ENCODE peak calls at places on chromosomes 7 and 10, in eight cellular contexts. R is colonic mucosa, U is mammary epithelial cell, D is psoas muscle, A is neural progenitor cell, S is WERI-Rb-1, F is mesenchymal stem cell, B is adrenal gland. L is an unnamed sample.
A peak's percentile ranks its signal among the peaks of the same experiment; 100 is the strongest.

GRCh38 chr7:117127585-117128168 is 174.4 kb downstream of the ST7 start:
- DNase-seq in R (peak; percentile 60), U (peak; percentile 31), D (no peak), A (peak; percentile 46), S (peak; percentile 17), F (peak; percentile 72), B (peak; percentile 38), L (peak; percentile 72)

GRCh38 chr10:90138844-90139243 is 437.5 kb downstream of the KIF20B start:
- DNase-seq in R (no peak), U (no peak), D (no peak), A (peak; percentile 20), S (no peak), F (peak; percentile 11), B (no peak), L (peak; percentile 14)

GRCh38 chr7:81234896-81235295 is 316.0 kb upstream of the SEMA3C start:
- DNase-seq in R (no peak), U (peak; percentile 17), D (no peak), A (no peak), S (no peak), F (peak; percentile 18), B (no peak), L (no peak)

GRCh38 chr7:77200542-77200941 is 923 bp upstream of the FGL2 start:
- DNase-seq in R (no peak), U (no peak), D (no peak), A (no peak), S (no peak), F (no peak), B (no peak), L (no peak)

GRCh38 chr10:101611096-101611495 is 23.0 kb downstream of the DPCD start:
- DNase-seq in R (no peak), U (no peak), D (no peak), A (no peak), S (no peak), F (no peak), B (no peak), L (no peak)

GRCh38 chr7:28903779-28904538 is 54.2 kb downstream of the TRIL start:
- DNase-seq in R (no peak), U (no peak), D (no peak), A (no peak), S (no peak), F (no peak), B (no peak), L (no peak)

GRCh38 chr10:98404571-98405396 is 10.2 kb downstream of the PYROXD2 start:
- DNase-seq in R (no peak), U (peak; percentile 60), D (no peak), A (no peak), S (no peak), F (peak; percentile 51), B (no peak), L (no peak)

GRCh38 chr7:131057015-131057518 is 270.6 kb upstream of the MKLN1 start:
- DNase-seq in R (peak; percentile 45), U (peak; percentile 45), D (no peak), A (no peak), S (no peak), F (peak; percentile 92), B (no peak), L (peak; percentile 76)

GRCh38 chr10:75032119-75032518 is 79.3 kb upstream of the SAMD8 start:
- DNase-seq in R (no peak), U (no peak), D (no peak), A (no peak), S (no peak), F (no peak), B (no peak), L (no peak)

GRCh38 chr10:75029874-75030273 is 81.6 kb upstream of the SAMD8 start:
- DNase-seq in R (no peak), U (no peak), D (no peak), A (no peak), S (no peak), F (peak; percentile 82), B (no peak), L (no peak)

GRCh38 chr10:75028748-75029147 is 82.7 kb upstream of the SAMD8 start:
- DNase-seq in R (no peak), U (no peak), D (no peak), A (no peak), S (no peak), F (no peak), B (no peak), L (no peak)

GRCh38 chr10:75030371-75030770 is 81.1 kb upstream of the SAMD8 start:
- DNase-seq in R (no peak), U (no peak), D (no peak), A (no peak), S (no peak), F (no peak), B (no peak), L (no peak)

GRCh38 chr10:75029420-75029819 is 82.0 kb upstream of the SAMD8 start:
- DNase-seq in R (no peak), U (no peak), D (no peak), A (no peak), S (no peak), F (no peak), B (no peak), L (no peak)
- H3K27ac ChIP-seq in R (no peak overlapping the region), U (no peak overlapping the region), D (no peak overlapping the region), A (no peak overlapping the region), S (no peak overlapping the region), F (no peak overlapping the region), B (no peak overlapping the region), L (no peak overlapping the region)

GRCh38 chr10:31758495-31758894 is 170.1 kb downstream of the ARHGAP12 start:
- DNase-seq in R (no peak), U (no peak), D (no peak), A (no peak), S (no peak), F (no peak), B (no peak), L (peak; percentile 22)

GRCh38 chr10:31756131-31757119 is 172.2 kb downstream of the ARHGAP12 start:
- DNase-seq in R (no peak), U (no peak), D (no peak), A (no peak), S (no peak), F (no peak), B (peak; percentile 19), L (no peak)

GRCh38 chr10:31757374-31757773 is 171.3 kb downstream of the ARHGAP12 start:
- DNase-seq in R (no peak), U (no peak), D (peak; percentile 71), A (no peak), S (no peak), F (no peak), B (peak; percentile 73), L (peak; percentile 29)

GRCh38 chr10:31759124-31759798 is 169.4 kb downstream of the ARHGAP12 start:
- DNase-seq in R (peak; percentile 83), U (no peak), D (peak; percentile 71), A (peak; percentile 74), S (peak; percentile 12), F (peak; percentile 72), B (peak; percentile 90), L (peak; percentile 82)

DNA sequence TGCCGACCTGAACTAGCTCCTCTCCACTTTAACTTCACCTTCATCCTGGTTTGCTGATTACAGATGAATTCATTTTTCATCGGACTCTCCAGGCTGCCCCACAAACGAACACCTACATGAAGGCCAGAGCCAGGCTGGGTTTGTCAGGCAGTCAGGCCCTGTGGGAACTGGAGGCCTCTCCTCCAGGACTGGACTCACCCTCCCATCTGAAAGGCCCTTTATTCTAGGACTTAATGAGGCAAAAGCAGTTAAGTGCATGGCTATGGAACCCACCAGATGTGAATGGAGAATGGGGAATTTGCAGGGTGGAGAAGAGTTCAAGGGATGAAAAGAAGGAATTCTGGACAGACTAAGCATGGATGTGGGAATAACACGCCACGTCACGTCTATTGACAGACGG is 170.8 kb downstream of the ARHGAP12 start:
- DNase-seq in R (no peak), U (no peak), D (no peak), A (peak; percentile 74), S (no peak), F (no peak), B (no peak), L (no peak)
- H3K27ac ChIP-seq in R (peak overlapping the region; percentile 10), U (no peak overlapping the region), D (peak overlapping the region; percentile 98), A (no peak overlapping the region), S (no peak overlapping the region), F (no peak overlapping the region), B (no peak overlapping the region), L (peak overlapping the region; percentile 96)

GRCh38 chr10:60708666-60709065 is 69.6 kb upstream of the CDK1 start:
- DNase-seq in R (no peak), U (no peak), D (no peak), A (no peak), S (no peak), F (no peak), B (no peak), L (no peak)

GRCh38 chr10:60704480-60704879 is 73.8 kb upstream of the CDK1 start:
- DNase-seq in R (no peak), U (no peak), D (no peak), A (no peak), S (no peak), F (no peak), B (no peak), L (no peak)

GRCh38 chr10:60706146-60706545 is 72.1 kb upstream of the CDK1 start:
- DNase-seq in R (no peak), U (no peak), D (no peak), A (no peak), S (no peak), F (no peak), B (no peak), L (no peak)

GRCh38 chr10:60707841-60708240 is 70.4 kb upstream of the CDK1 start:
- DNase-seq in R (no peak), U (no peak), D (no peak), A (no peak), S (no peak), F (no peak), B (no peak), L (no peak)

GRCh38 chr10:60703266-60704041 is 74.8 kb upstream of the CDK1 start:
- DNase-seq in R (no peak), U (no peak), D (no peak), A (no peak), S (no peak), F (no peak), B (no peak), L (no peak)
- H3K27ac ChIP-seq in R (no peak overlapping the region), U (no peak overlapping the region), D (no peak overlapping the region), A (no peak overlapping the region), S (no peak overlapping the region), F (no peak overlapping the region), B (no peak overlapping the region), L (no peak overlapping the region)

GRCh38 chr7:75994388-75995051 is at the start of gene TMEM120A:
- DNase-seq in R (peak; percentile 97), U (peak; percentile 89), D (peak; percentile 99), A (peak; percentile 98), S (peak; percentile 96), F (peak; percentile 95), B (peak; percentile 98), L (peak; percentile 98)

GRCh38 chr7:75995996-75996395 is 1.6 kb upstream of the TMEM120A start:
- DNase-seq in R (no peak), U (no peak), D (no peak), A (no peak), S (no peak), F (no peak), B (no peak), L (no peak)

GRCh38 chr7:75995052-75995471 is 667 bp upstream of the TMEM120A start:
- DNase-seq in R (no peak), U (no peak), D (no peak), A (peak; percentile 21), S (no peak), F (no peak), B (no peak), L (no peak)

GRCh38 chr7:75992083-75992755 is 2.2 kb downstream of the TMEM120A start:
- DNase-seq in R (no peak), U (no peak), D (peak; percentile 79), A (no peak), S (no peak), F (no peak), B (no peak), L (no peak)

DNA sequence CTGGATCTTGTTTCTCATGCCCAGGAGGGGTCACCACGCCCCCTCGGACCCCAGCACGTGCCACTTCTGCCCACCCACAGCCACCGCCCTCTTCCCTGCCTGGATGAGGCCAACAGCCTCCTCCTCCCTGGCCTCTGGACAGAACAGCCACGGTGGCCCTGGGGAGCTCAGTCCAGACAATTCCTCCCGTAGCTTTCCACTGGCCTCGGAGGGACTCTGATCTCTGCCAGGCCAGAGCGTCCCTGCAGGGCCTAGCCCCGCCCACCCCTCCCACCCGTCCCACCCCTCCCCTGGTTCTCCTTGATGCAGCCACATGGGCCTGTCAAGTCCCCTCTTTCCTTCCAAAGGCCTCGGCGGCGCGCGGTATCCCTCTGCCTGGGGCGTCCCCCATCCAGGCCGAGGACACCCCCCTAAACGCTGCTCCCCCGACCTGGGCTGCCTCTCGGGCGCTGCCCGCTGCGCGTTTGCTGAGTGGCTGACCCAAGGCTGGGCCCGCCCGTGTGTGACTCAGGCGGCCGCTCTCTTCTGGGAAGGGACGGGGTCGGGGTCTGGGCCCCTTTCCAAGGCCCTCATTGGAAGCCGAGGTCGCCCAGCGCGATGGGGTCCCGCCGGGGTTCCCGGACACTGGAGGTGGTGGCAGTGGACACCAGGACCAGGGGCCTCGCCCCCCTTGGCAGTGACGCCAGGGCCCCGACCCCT is 557 bp downstream of the TMEM120A start:
- DNase-seq in R (peak; percentile 65), U (peak; percentile 20), D (peak; percentile 88), A (peak; percentile 88), S (peak; percentile 51), F (peak; percentile 84), B (peak; percentile 93), L (peak; percentile 85)
- H3K27ac ChIP-seq in R (peak overlapping the region; percentile 78), U (no peak overlapping the region), D (peak overlapping the region; percentile 85), A (no peak overlapping the region), S (peak overlapping the region; percentile 48), F (peak overlapping the region; percentile 39), B (peak overlapping the region; percentile 95), L (peak overlapping the region; percentile 91)

L was measured in hepatocyte.